ENCODE peak calls at places on chromosomes 2 and 18, in ten cellular contexts. N is breast epithelium, R is OCI-LY7, O is fibroblast of lung, M is AG09309, J is upper lobe of right lung, S is heart right ventricle, L is fibroblast of mammary gland, H is fibroblast of the aortic adventitia, W is right lobe of liver. T is an unnamed sample.

GRCh38 chr2:147937744-147938349 is 82.7 kb downstream of the ORC4 start:
- DNase-seq in S (no peak), W (no peak), J (no peak), O (peak; percentile 18), R (peak; percentile 41), L (peak; percentile 52), H (peak; percentile 60), N (no peak), M (no peak), T (peak; percentile 7)

GRCh38 chr18:49368876-49369440 is 91.5 kb downstream of the DYM start:
- DNase-seq in J (peak; percentile 68), M (no peak), O (peak; percentile 14), S (no peak), N (peak; percentile 62), W (peak; percentile 73), L (no peak), R (no peak), H (peak; percentile 34), T (no peak)

GRCh38 chr2:36192978-36193377 is 162.6 kb upstream of the CRIM1 start:
- DNase-seq in L (no peak), W (no peak), N (no peak), J (no peak), O (no peak), S (no peak), H (no peak), M (no peak), R (no peak), T (no peak)

GRCh38 chr2:216492951-216493685 is 5.5 kb upstream of the RPL37A start:
- DNase-seq in R (no peak), L (peak; percentile 87), W (no peak), N (no peak), J (no peak), S (no peak), M (peak; percentile 40), H (peak; percentile 77), O (peak; percentile 93), T (no peak)

GRCh38 chr2:207483477-207483876 is 46.3 kb upstream of the CREB1 start:
- DNase-seq in J (no peak), L (peak; percentile 75), N (no peak), M (no peak), O (peak; percentile 48), S (no peak), W (no peak), H (no peak), R (no peak), T (no peak)

GRCh38 chr2:210063306-210063705 is 60.9 kb downstream of the RPE start:
- DNase-seq in H (no peak), L (no peak), W (no peak), S (no peak), N (no peak), M (no peak), O (no peak), R (no peak), J (no peak), T (no peak)

GRCh38 chr2:23649819-23650218 is 264.8 kb downstream of the KLHL29 start:
- DNase-seq in N (no peak), M (no peak), J (no peak), H (no peak), L (peak; percentile 47), R (no peak), S (peak; percentile 23), W (no peak), O (peak; percentile 61), T (no peak)

GRCh38 chr2:60745761-60746160 is 10.3 kb upstream of the PAPOLG start:
- DNase-seq in N (no peak), H (no peak), J (no peak), L (no peak), O (no peak), M (no peak), S (no peak), W (no peak), R (no peak), T (no peak)

GRCh38 chr2:28326873-28327495 is 65.7 kb upstream of the FOSL2 start:
- DNase-seq in R (no peak), J (no peak), M (no peak), N (no peak), H (peak; percentile 59), L (peak; percentile 36), W (no peak), S (no peak), O (no peak), T (no peak)

GRCh38 chr2:95575857-95576256 is 15.9 kb upstream of the TRIM43 start:
- DNase-seq in R (no peak), S (no peak), L (no peak), H (no peak), N (no peak), M (no peak), J (no peak), W (no peak), O (no peak), T (no peak)

GRCh38 chr2:119694994-119695521 is 16.1 kb downstream of the TMEM177 start:
- DNase-seq in W (no peak), S (no peak), L (peak; percentile 16), H (peak; percentile 48), N (no peak), M (no peak), J (no peak), R (no peak), O (peak; percentile 88), T (no peak)

GRCh38 chr2:98486374-98486981 is 41.8 kb downstream of the INPP4A start:
- DNase-seq in J (no peak), N (no peak), O (no peak), R (peak; percentile 25), H (no peak), L (no peak), S (no peak), M (no peak), W (no peak), T (no peak)

GRCh38 chr2:106185475-106186184 is 8.5 kb downstream of the UXS1 start:
- DNase-seq in J (no peak), H (no peak), L (no peak), R (no peak), S (no peak), W (no peak), N (no peak), M (no peak), O (no peak), T (no peak)
- TF ChIP-seq CTCF in J (no peak), H (no peak), L (no peak), R (no peak), S (no peak), W (no peak), N (no peak), M (no peak), O (no peak), T (no peak)

GRCh38 chr2:222050981-222051380 is 247.8 kb downstream of the PAX3 start:
- DNase-seq in S (no peak), R (no peak), N (no peak), O (no peak), H (no peak), M (no peak), W (no peak), L (no peak), J (no peak), T (no peak)

GRCh38 chr2:222055328-222055727 is 243.5 kb downstream of the PAX3 start:
- DNase-seq in W (no peak), R (no peak), J (no peak), M (no peak), H (no peak), O (no peak), N (no peak), L (no peak), S (no peak), T (no peak)

GRCh38 chr2:222049946-222050345 is 248.9 kb downstream of the PAX3 start:
- DNase-seq in L (peak; percentile 55), W (no peak), O (peak; percentile 44), H (no peak), J (no peak), M (no peak), S (no peak), N (no peak), R (no peak), T (no peak)

GRCh38 chr2:222054813-222055212 is 244.0 kb downstream of the PAX3 start:
- DNase-seq in L (peak; percentile 72), N (no peak), S (no peak), W (no peak), M (no peak), J (no peak), O (no peak), R (no peak), H (no peak), T (no peak)

GRCh38 chr2:222052934-222053367 is 245.8 kb downstream of the PAX3 start:
- DNase-seq in S (no peak), H (no peak), W (no peak), O (no peak), M (no peak), N (no peak), J (no peak), L (no peak), R (no peak), T (no peak)
- TF ChIP-seq CTCF in S (no peak), H (no peak), W (no peak), O (no peak), M (no peak), N (no peak), J (no peak), L (peak; percentile 18), R (peak; percentile 38), T (no peak)

DNA sequence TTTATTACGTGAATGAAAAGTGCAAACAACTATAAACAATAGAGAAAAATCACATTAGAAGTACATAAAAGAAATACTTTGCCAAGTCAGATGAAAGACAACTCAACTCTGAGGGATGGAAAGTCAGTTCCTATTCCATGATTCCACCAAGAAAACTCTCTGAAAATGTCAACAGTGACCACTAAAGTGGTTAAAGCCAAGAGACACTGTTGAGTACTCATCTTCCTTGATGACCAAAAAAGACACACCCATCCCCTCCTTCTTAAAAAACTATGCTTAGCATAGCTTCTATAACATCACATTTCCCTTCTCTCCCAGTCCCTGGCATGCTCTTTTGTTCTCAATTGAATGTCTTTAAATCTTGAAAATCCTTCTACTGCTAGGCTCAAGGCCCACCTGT is 160.0 kb downstream of the TCF4 start:
- DNase-seq in H (no peak), J (no peak), R (no peak), W (no peak), L (peak; percentile 49), S (no peak), O (no peak), N (no peak), M (no peak), T (no peak)
- TF ChIP-seq CTCF in H (no peak), J (no peak), R (no peak), W (no peak), L (no peak), S (no peak), O (no peak), N (no peak), M (no peak), T (no peak)

DNA sequence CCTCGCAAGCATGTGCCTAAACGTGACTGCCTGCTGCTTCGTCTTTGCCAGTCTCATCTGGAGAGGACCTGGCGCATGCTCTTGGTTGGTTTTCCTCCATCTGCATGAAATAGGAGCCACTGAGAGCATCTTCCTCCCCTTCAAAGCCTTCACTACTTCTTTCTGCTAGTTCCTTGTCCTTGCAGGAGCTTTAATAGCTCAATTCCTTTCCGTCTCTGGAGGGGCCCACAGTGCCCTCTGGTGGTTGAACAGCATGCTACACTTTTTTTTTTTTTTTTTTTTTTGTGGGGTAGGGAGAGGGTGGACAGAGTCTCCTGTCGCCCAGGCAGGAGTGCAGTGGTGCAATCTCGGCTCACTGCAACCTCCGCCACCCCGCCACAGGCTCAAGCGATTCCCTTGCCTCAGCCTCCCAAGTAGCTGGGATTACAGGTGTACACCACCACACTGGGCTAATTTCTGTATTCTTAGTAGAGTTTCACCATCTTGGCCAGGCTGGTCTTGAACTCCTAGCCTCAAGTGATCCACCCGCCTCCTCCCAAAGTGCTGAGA is 59.6 kb downstream of the SP110 start:
- DNase-seq in M (no peak), W (peak; percentile 53), N (no peak), J (no peak), L (peak; percentile 54), O (peak; percentile 11), S (peak; percentile 21), H (peak; percentile 67), R (peak; percentile 49), T (peak; percentile 70)
- TF ChIP-seq CTCF in M (peak; percentile 75), W (peak; percentile 79), N (peak; percentile 68), J (peak; percentile 84), L (peak; percentile 82), O (peak; percentile 79), S (peak; percentile 90), H (peak; percentile 78), R (peak; percentile 86), T (peak; percentile 47)